ENCODE peak calls at places on chromosomes 7 and 10, in four cellular contexts. A is psoas muscle, H is suprapubic skin, S is IMR-90. G is an unnamed sample.

GRCh38 chr10:94324609-94325233 is 38.0 kb downstream of the NOC3L start:
- DNase-seq in H (no peak), S (no peak), A (no peak), G (no peak)

GRCh38 chr7:128121731-128122576 is 90.7 kb upstream of the LRRC4 start:
- DNase-seq in H (no peak), A (peak; percentile 34), S (no peak), G (no peak)

GRCh38 chr10:116891208-116891607 is 41.9 kb downstream of the ENO4 start:
- DNase-seq in S (peak; percentile 94), H (no peak), A (no peak), G (no peak)

GRCh38 chr7:30019960-30020359 is 6.5 kb downstream of the FKBP14 start:
- DNase-seq in H (no peak), S (peak; percentile 7), A (no peak), G (no peak)

GRCh38 chr7:36047254-36047653 is 105.8 kb upstream of the EEPD1 start:
- DNase-seq in S (no peak), A (no peak), H (no peak), G (no peak)

GRCh38 chr7:71735961-71736556 is 604.1 kb downstream of the GALNT17 start:
- DNase-seq in S (peak; percentile 44), A (peak; percentile 50), H (no peak), G (peak; percentile 27)

GRCh38 chr7:103343758-103344452 is 662 bp downstream of the DNAJC2 start:
- DNase-seq in A (peak; percentile 17), S (peak; percentile 34), H (peak; percentile 65), G (peak; percentile 13)

GRCh38 chr7:116801092-116801710 is 61.2 kb upstream of the CAPZA2 start:
- DNase-seq in A (no peak), S (peak; percentile 87), H (no peak), G (no peak)

GRCh38 chr10:96890172-96890513 is 58.0 kb downstream of the LCOR start:
- DNase-seq in H (no peak), A (no peak), S (no peak), G (no peak)

GRCh38 chr10:112832361-112832878 is 117.6 kb upstream of the TCF7L2 start:
- DNase-seq in S (peak; percentile 18), H (no peak), A (no peak), G (no peak)

GRCh38 chr7:32658034-32658944 is 163.0 kb downstream of the AVL9 start:
- DNase-seq in A (no peak), H (no peak), S (peak; percentile 43), G (no peak)

GRCh38 chr10:123496996-123497660 is 169.0 kb upstream of the GPR26 start:
- DNase-seq in S (no peak), A (no peak), H (no peak), G (no peak)

GRCh38 chr7:106896268-106896667 is 31.2 kb downstream of the PIK3CG start:
- DNase-seq in S (no peak), A (no peak), H (no peak), G (no peak)

GRCh38 chr10:30825495-30825894 is 195.9 kb upstream of the LYZL2 start:
- DNase-seq in H (no peak), A (no peak), S (peak; percentile 74), G (no peak)

GRCh38 chr7:147013820-147014219 is 897.2 kb downstream of the CNTNAP2 start:
- DNase-seq in A (no peak), S (no peak), H (no peak), G (no peak)

GRCh38 chr7:81638216-81638615 is 131.6 kb downstream of the HGF start:
- DNase-seq in S (peak; percentile 87), H (no peak), A (no peak), G (no peak)

GRCh38 chr7:4134631-4135030 is 547.5 kb upstream of the FOXK1 start:
- DNase-seq in H (peak; percentile 38), A (no peak), S (no peak), G (no peak)

GRCh38 chr7:120837599-120837998 is 20.3 kb downstream of the TSPAN12 start:
- DNase-seq in S (no peak), H (no peak), A (no peak), G (no peak)

GRCh38 chr7:1228535-1229333 is 3.9 kb upstream of the UNCX start:
- DNase-seq in A (no peak), S (no peak), H (no peak), G (no peak)

GRCh38 chr7:8220376-8221106 is 41.4 kb downstream of the ICA1 start:
- DNase-seq in A (no peak), H (no peak), S (no peak), G (no peak)
- H3K27ac ChIP-seq in A (no peak overlapping the region), H (no peak overlapping the region), S (no peak overlapping the region), G (no peak overlapping the region)

GRCh38 chr7:84631913-84632312 is 437.3 kb upstream of the SEMA3A start:
- DNase-seq in S (no peak), H (no peak), A (no peak), G (no peak)

GRCh38 chr7:84629216-84629615 is 434.6 kb upstream of the SEMA3A start:
- DNase-seq in A (no peak), S (peak; percentile 10), H (no peak), G (no peak)

GRCh38 chr7:84624927-84625326 is 430.3 kb upstream of the SEMA3A start:
- DNase-seq in H (no peak), S (no peak), A (no peak), G (no peak)

GRCh38 chr7:84624527-84624926 is 429.9 kb upstream of the SEMA3A start:
- DNase-seq in S (no peak), H (no peak), A (no peak), G (no peak)

DNA sequence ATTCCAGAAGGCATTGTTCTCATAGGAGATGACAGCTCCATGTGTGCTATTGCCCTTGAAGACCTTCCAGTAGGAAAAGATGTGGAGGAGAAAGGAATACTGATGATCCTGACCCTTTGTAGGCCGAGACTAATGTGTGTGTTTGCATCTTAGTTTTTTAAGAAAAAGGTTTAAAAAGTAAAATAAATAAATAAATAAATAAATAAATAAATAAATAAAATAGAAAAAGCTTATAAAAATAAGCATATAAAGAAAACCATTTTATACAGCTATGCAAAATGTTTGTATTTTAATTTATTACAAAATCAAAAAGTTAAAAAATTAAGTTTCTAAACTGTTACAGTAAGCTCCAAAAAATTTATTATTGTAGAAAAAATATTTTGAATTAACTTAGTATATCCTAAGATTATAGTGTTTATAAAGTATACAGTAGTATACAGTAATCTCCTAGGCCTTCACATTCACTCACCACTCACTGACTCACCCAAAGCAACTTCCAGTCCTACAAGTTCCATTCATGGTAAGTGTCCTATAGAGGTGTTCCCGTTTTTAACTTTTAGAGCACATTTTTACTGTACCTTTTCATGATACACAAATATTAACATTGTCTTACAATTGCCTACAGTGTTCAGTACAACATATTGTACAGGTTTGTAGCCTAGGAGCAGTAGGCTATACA is 435.2 kb upstream of the SEMA3A start:
- DNase-seq in A (no peak), H (no peak), S (peak; percentile 57), G (no peak)
- H3K9me3 ChIP-seq in A (peaks cover 6% of the 10 kb centered on the region), H (peaks cover 12% of the 10 kb centered on the region), S (peaks cover 9% of the 10 kb centered on the region), G (no peaks in the 10 kb centered on the region)

GRCh38 chr10:100350914-100351485 is 4.0 kb downstream of the SCD start:
- DNase-seq in S (no peak), A (no peak), H (no peak), G (no peak)
- H3K36me3 ChIP-seq in S (peaks cover 54% of the 10 kb centered on the region), A (no peaks in the 10 kb centered on the region), H (peaks cover 11% of the 10 kb centered on the region), G (no peaks in the 10 kb centered on the region)

GRCh38 chr10:73094986-73095478 is 1.6 kb downstream of the P4HA1 start:
- DNase-seq in A (no peak), S (no peak), H (no peak), G (no peak)
- H3K27ac ChIP-seq in A (peak overlapping the region; percentile 96), S (peak overlapping the region; percentile 91), H (peak overlapping the region; percentile 94), G (peak overlapping the region; percentile 91)

DNA sequence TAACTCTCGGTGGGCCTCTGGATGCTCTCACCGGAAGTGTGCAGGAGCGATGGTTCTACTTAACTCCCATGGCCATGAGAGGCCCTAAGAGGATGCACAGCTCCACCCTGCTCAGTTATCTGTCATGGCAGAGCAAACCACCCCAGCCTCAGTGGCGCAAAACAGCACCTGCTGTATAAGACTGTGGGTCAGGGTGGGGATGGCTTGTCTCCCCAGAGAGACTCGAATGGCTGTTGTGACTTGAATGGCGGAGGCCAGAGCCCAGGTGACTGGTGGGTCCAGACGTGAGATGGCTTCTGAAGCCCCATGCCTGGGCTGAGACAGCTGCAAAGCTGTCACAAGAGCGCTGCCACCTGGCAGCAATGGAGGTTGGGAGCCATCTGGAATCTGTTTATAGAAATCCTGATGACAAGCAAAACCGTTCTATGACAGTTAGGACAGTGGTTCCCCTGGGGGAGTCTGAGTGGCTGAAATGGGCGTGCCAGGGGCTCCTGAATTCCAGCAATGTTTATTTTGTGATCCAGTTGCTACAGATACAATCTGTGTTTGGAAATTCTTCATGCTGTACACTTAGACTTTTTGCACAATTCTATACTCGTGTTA is 490.5 kb downstream of the TCERG1L start:
- DNase-seq in H (no peak), S (no peak), A (no peak), G (no peak)
- H3K9me3 ChIP-seq in H (peaks cover 4% of the 10 kb centered on the region), S (peaks cover 28% of the 10 kb centered on the region), A (peaks cover 2% of the 10 kb centered on the region), G (peaks cover 2% of the 10 kb centered on the region)

DNA sequence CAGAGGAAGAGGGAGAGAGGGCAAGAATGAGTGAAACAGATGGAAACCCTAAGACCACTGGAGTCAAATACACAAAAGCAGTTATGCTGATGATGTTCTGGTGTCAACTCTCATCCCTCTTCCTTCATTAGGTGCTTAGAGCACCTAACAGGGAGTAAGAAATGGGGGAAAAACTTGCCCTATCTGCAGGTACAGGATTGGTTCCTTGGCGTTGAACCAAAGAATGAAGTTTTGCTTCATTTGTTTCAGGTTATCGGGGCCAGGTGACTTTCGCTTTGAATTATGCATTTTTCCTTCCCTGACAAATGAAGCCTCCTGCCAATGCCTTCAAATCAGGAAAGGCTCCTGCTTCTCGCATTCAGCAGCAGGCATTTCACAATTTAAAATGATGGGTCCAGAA is 29.2 kb downstream of the DNAJB9 start:
- DNase-seq in A (no peak), S (no peak), H (no peak), G (no peak)
- H3K36me3 ChIP-seq in A (no peaks in the 10 kb centered on the region), S (no peaks in the 10 kb centered on the region), H (no peaks in the 10 kb centered on the region), G (no peaks in the 10 kb centered on the region)